ENCODE peak calls at places on chromosomes 7 and 10, in eight cellular contexts. I is lung, P is breast epithelium, O is lower lobe of right lung, B is K562, J is HCT116, R is neural progenitor cell, L is left ventricle myocardium inferior. H is an unnamed sample. For H3K4me1, the result is how much of the 10 kb centered on the place peaks cover.

GRCh38 chr10:77401681-77402080 is 235.9 kb downstream of the KCNMA1 start:
- DNase-seq in P (no peak), R (no peak), I (peak), O (peak), J (no peak), L (no peak), B (no peak), H (no peak)

GRCh38 chr10:91090761-91091529 is 129.5 kb upstream of the PCGF5 start:
- DNase-seq in B (peak), O (no peak), I (no peak), R (no peak), L (no peak), P (no peak), J (no peak), H (no peak)

GRCh38 chr10:26438534-26439269 is 561 bp downstream of the APBB1IP start:
- DNase-seq in I (peak), L (peak), P (no peak), O (peak), B (no peak), R (peak), J (no peak), H (no peak)

GRCh38 chr7:90180011-90180585 is 25.8 kb downstream of the STEAP1 start:
- DNase-seq in J (peak), B (no peak), O (no peak), I (no peak), P (no peak), R (no peak), L (no peak), H (no peak)

GRCh38 chr7:22477876-22478450 is 22.0 kb downstream of the STEAP1B start:
- DNase-seq in L (no peak), O (no peak), J (no peak), I (no peak), R (peak), P (no peak), B (no peak), H (no peak)

GRCh38 chr10:103789771-103790201 is 65.6 kb downstream of the SH3PXD2A start:
- DNase-seq in O (no peak), B (no peak), P (peak), J (no peak), R (no peak), L (peak), I (no peak), H (no peak)

GRCh38 chr10:67849331-67850011 is 11.5 kb upstream of the DNAJC12 start:
- DNase-seq in I (peak), J (peak), B (peak), P (peak), R (peak), L (peak), O (peak), H (peak)

GRCh38 chr10:89158446-89158845 is 48.7 kb downstream of the CH25H start:
- DNase-seq in L (no peak), R (no peak), I (no peak), O (no peak), B (no peak), J (no peak), P (no peak), H (no peak)

GRCh38 chr7:124155400-124156022 is 122.6 kb upstream of the TMEM229A start:
- DNase-seq in O (no peak), I (no peak), P (no peak), B (peak), L (no peak), R (peak), J (peak), H (no peak)

GRCh38 chr10:33329178-33329577 is 5.3 kb downstream of the NRP1 start:
- DNase-seq in I (no peak), O (no peak), B (no peak), P (no peak), J (no peak), R (no peak), L (no peak), H (no peak)

GRCh38 chr7:24477807-24478655 is 95.2 kb upstream of the PALS2 start:
- DNase-seq in P (no peak), J (no peak), R (peak), B (peak), L (no peak), O (no peak), I (no peak), H (peak)

GRCh38 chr7:151628846-151629604 is 109.3 kb upstream of the RHEB start:
- DNase-seq in P (no peak), R (peak), B (no peak), L (no peak), I (no peak), J (no peak), O (no peak), H (no peak)

GRCh38 chr7:2288986-2289611 is 25.1 kb downstream of the SNX8 start:
- DNase-seq in L (no peak), J (no peak), I (no peak), B (no peak), P (no peak), R (no peak), O (no peak), H (no peak)

GRCh38 chr7:26538216-26538615 is 246.6 kb downstream of the SNX10 start:
- DNase-seq in L (no peak), P (no peak), R (no peak), I (no peak), J (no peak), B (no peak), O (no peak), H (no peak)

GRCh38 chr10:34956756-34957155 is 133.4 kb downstream of the CUL2 start:
- DNase-seq in L (no peak), J (no peak), O (no peak), I (no peak), B (no peak), P (no peak), R (no peak), H (no peak)

GRCh38 chr7:138001529-138002095 is at the start of gene CREB3L2:
- DNase-seq in P (peak), L (peak), J (no peak), R (peak), I (peak), O (peak), B (peak), H (no peak)

GRCh38 chr7:98619450-98620321 is 2.6 kb downstream of the NPTX2 start:
- DNase-seq in B (no peak), P (no peak), O (no peak), J (no peak), I (peak), R (peak), L (peak), H (no peak)

GRCh38 chr7:45186261-45186813 is 28.7 kb downstream of the RAMP3 start:
- DNase-seq in I (no peak), P (no peak), O (no peak), R (no peak), B (no peak), L (no peak), J (no peak), H (no peak)

GRCh38 chr10:10852464-10852863 is 165.2 kb upstream of the CELF2 start:
- DNase-seq in J (no peak), I (no peak), L (no peak), O (no peak), B (no peak), R (no peak), P (no peak), H (no peak)

GRCh38 chr10:95789928-95790327 is 34.0 kb downstream of the ENTPD1 start:
- DNase-seq in P (no peak), J (no peak), O (no peak), L (no peak), R (no peak), I (no peak), B (no peak), H (no peak)

GRCh38 chr7:101985646-101986199 is 168.3 kb downstream of the CUX1 start:
- DNase-seq in R (peak), P (no peak), J (no peak), O (no peak), L (no peak), B (no peak), I (no peak), H (no peak)

GRCh38 chr7:542935-543789 is 23.5 kb upstream of the PDGFA start:
- DNase-seq in R (no peak), O (peak), I (no peak), B (no peak), L (no peak), J (no peak), P (no peak), H (no peak)

GRCh38 chr7:33495207-33495606 is 365.8 kb downstream of the BBS9 start:
- DNase-seq in P (no peak), L (no peak), O (no peak), R (no peak), J (no peak), I (no peak), B (no peak), H (no peak)

GRCh38 chr7:100212631-100213286 is 7.0 kb upstream of the PVRIG start:
- DNase-seq in J (no peak), P (no peak), O (no peak), I (no peak), L (no peak), B (no peak), R (no peak), H (no peak)

GRCh38 chr7:38335123-38335489 is 61.7 kb upstream of the TARP start:
- DNase-seq in B (no peak), J (no peak), L (no peak), R (no peak), I (no peak), P (no peak), O (no peak), H (no peak)

GRCh38 chr10:19788075-19788686 is 28.1 kb upstream of the PLXDC2 start:
- DNase-seq in I (no peak), B (peak), P (no peak), J (no peak), L (no peak), O (no peak), R (peak), H (no peak)

GRCh38 chr7:31603076-31603475 is 83.9 kb upstream of the PPP1R17 start:
- DNase-seq in J (no peak), B (no peak), R (no peak), I (no peak), O (no peak), P (no peak), L (no peak), H (no peak)

GRCh38 chr7:30923009-30923773 is 11.5 kb downstream of the AQP1 start:
- DNase-seq in I (peak), B (no peak), P (peak), R (no peak), L (peak), O (peak), J (no peak), H (peak)

GRCh38 chr10:83612050-83612449 is 527.3 kb upstream of the GHITM start:
- DNase-seq in O (no peak), L (no peak), P (no peak), B (no peak), J (no peak), R (no peak), I (no peak), H (no peak)

GRCh38 chr7:51324206-51324884 is 7.7 kb upstream of the COBL start:
- DNase-seq in I (peak), L (no peak), P (peak), J (no peak), R (no peak), O (no peak), B (no peak), H (no peak)

GRCh38 chr10:93745411-93746065 is 12.2 kb upstream of the LGI1 start:
- DNase-seq in I (no peak), O (no peak), B (peak), L (no peak), J (no peak), R (peak), P (no peak), H (no peak)

GRCh38 chr10:14571866-14572507 is 202.7 kb downstream of the FAM107B start:
- DNase-seq in L (no peak), R (no peak), J (no peak), O (peak), I (peak), B (no peak), P (peak), H (no peak)

GRCh38 chr7:16471933-16472332 is 6.4 kb upstream of the SOSTDC1 start:
- DNase-seq in O (no peak), L (no peak), R (no peak), J (no peak), P (no peak), I (no peak), B (no peak), H (no peak)

GRCh38 chr7:73773700-73774517 is 3.8 kb upstream of the CLDN3 start:
- DNase-seq in R (no peak), O (no peak), I (no peak), L (no peak), B (no peak), J (no peak), P (no peak), H (no peak)

GRCh38 chr7:121069346-121070100 is 81.0 kb downstream of the CPED1 start:
- DNase-seq in L (no peak), O (no peak), B (peak), R (no peak), J (no peak), I (no peak), P (no peak), H (peak)

GRCh38 chr10:17075510-17075909 is 54.1 kb downstream of the CUBN start:
- DNase-seq in B (no peak), I (no peak), R (no peak), J (no peak), L (no peak), O (no peak), P (no peak), H (no peak)

GRCh38 chr7:80907612-80908011 is 11.2 kb downstream of the SEMA3C start:
- DNase-seq in I (no peak), B (no peak), L (no peak), O (no peak), P (no peak), J (no peak), R (no peak), H (no peak)
- H3K4me1 ChIP-seq in I (under half), B (under half), L (under half), O (under half), P (under half), J (under half), R (under half), H (under half)

DNA sequence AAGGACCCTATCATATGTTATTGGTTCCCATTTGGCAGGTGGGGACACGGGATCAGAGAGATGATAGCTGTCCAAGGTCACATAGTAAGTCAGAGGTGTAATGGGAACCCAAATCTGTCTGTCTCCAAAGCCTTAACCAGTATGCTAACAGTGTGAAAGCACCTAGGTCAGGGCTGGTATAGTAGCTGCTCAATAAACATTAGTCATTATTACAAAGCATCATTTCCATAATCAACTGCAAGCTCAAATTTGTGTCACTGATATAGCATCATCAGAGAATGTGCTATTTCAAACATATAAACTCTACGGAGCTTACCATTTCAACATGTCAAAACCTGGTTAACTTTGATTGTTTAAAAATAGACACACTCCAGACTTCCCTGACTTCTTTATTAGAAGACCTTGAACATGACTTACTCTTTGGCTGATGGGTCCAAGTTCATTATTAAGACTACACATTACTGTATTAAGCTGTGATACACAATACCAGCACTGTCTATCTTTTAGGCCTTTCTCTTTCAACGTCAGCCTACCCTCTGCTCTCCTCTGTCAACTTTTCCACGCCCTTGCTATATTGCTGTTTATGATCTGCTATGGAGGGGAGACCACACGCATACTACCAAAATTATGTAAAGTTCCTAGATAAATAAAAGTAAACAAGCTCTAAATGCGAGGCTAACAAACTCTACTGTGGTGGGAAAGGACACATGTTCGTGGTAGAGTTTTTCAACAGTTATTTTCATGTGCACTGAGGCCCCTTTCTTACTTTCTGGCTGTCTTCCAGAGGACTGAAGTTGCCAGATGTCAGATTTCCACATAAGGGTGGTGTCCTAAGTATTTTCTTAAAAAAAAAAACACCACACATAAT is 33.6 kb downstream of the DNMBP start:
- DNase-seq in P (no peak), R (no peak), I (no peak), B (no peak), O (no peak), J (no peak), L (no peak), H (no peak)
- H3K4me1 ChIP-seq in P (under half), R (under half), I (under half), B (under half), O (under half), J (half or more), L (half or more), H (under half)

GRCh38 chr10:47090903-47091302 is 179.7 kb downstream of the PTPN20 start:
- DNase-seq in B (no peak), P (no peak), J (no peak), L (no peak), I (no peak), R (peak), O (no peak), H (no peak)

GRCh38 chr10:47092822-47093221 is 181.6 kb downstream of the PTPN20 start:
- DNase-seq in P (no peak), R (no peak), I (no peak), B (no peak), L (peak), O (no peak), J (no peak), H (no peak)

GRCh38 chr10:47090042-47090441 is 178.8 kb downstream of the PTPN20 start:
- DNase-seq in L (no peak), B (no peak), I (no peak), R (no peak), P (no peak), O (no peak), J (no peak), H (no peak)

GRCh38 chr10:47088656-47089354 is 177.6 kb downstream of the PTPN20 start:
- DNase-seq in J (no peak), L (no peak), I (no peak), P (no peak), O (no peak), R (no peak), B (no peak), H (no peak)

GRCh38 chr10:47091421-47091820 is 180.2 kb downstream of the PTPN20 start:
- DNase-seq in J (no peak), P (no peak), L (no peak), B (no peak), R (no peak), O (no peak), I (no peak), H (no peak)
- H3K4me1 ChIP-seq in J (under half), P (under half), L (under half), B (under half), R (under half), O (under half), I (under half), H (under half)

DNA sequence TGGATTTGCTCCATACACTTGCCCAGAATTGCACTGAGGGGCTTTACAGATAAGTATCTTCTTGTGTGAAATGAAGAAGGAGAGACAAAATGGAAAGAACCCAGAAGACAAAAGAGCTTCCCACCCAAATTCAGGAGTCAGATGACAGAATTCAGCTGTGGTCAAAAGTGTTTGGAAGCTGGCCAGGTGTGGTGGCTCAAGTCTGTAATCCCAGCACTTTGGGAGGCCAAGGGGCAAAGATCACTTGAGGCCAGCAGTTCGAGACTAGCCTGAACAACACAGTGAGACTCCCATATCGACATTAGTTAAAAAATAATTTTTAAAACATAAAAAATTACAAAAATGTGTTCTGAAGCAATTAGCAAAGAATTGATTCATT is 27.1 kb downstream of the DUSP5 start:
- DNase-seq in L (no peak), P (no peak), J (no peak), O (no peak), B (no peak), R (no peak), I (no peak), H (no peak)
- H3K4me1 ChIP-seq in L (under half), P (under half), J (half or more), O (under half), B (under half), R (under half), I (under half), H (under half)

GRCh38 chr10:97689637-97690036 is 2.6 kb upstream of the AVPI1 start:
- DNase-seq in J (peak), O (no peak), L (no peak), P (no peak), I (peak), B (peak), R (no peak), H (no peak)

GRCh38 chr10:97686301-97686961 is 610 bp downstream of the AVPI1 start:
- DNase-seq in I (no peak), B (peak), O (no peak), P (no peak), L (no peak), R (no peak), J (no peak), H (no peak)

GRCh38 chr10:97686962-97687784 is at the start of gene AVPI1:
- DNase-seq in I (peak), P (peak), J (peak), B (peak), O (peak), R (peak), L (peak), H (peak)

GRCh38 chr10:97690138-97690537 is 3.1 kb upstream of the AVPI1 start:
- DNase-seq in I (no peak), R (no peak), O (no peak), P (peak), L (no peak), B (no peak), J (no peak), H (no peak)

DNA sequence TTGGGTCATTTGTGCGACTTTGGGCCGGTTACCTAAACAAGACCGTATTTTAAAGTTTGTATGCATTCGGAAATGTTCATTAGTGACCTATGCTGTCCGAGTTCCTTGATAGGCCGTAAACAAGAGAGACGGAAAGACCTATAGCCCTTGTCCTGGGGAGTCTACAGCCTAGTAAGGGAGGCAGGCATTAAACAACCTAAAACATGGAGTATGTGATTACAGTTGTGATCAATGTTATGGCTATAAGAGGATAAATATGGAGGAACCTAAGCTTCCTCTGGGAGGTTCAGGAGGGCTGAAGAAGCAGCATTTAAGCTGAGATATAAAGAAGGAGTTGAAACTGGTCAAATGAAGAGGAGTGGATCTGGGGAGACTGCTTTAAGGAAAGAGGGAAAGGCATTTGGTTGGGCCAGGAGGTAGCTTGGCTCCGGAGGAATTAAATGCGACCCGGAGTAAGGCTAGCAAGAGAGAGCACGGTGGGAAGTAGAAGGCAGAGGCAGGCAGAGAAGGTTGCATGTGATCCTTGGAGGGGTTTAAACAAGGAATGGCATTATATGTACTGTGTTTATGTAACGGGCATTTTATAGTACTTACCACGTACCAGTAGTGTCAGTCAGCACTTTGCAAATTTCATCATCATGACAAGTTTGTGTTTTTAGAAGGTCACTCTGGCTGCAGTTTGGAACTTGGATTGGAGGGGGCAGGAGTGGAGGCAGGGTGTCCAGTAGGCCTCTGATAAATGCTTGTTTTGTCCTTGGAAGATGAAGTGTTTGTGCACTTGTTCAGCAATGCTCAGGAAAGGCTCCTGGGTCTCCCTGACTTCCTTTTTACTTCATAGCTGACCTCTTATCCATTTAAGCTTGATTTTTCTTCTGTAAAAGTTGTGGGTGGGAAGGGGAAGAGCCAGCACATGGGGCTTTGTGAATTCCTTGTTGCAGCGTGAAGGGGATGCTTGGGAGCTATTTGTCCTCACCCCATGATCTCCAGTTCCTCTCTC is 1.0 kb upstream of the AVPI1 start:
- DNase-seq in J (no peak), L (no peak), B (peak), P (no peak), O (no peak), I (peak), R (no peak), H (peak)
- H3K4me1 ChIP-seq in J (under half), L (half or more), B (under half), P (under half), O (under half), I (under half), R (under half), H (under half)